ENCODE peak calls at places on chromosome 19, in five cellular contexts. V is heart right ventricle; M is iris pigment epithelial cell; O is effector CD4-positive, alpha-beta T cell; X is A172. I is an unnamed sample.

GRCh38 chr19:38741670-38742069 is 2.6 kb downstream of the CAPN12 start:
- DNase-seq in V (no peak), M (no peak), O (no peak), X (no peak), I (no peak)

GRCh38 chr19:39752795-39753194 is 15.0 kb upstream of the CLC start:
- DNase-seq in V (no peak), M (no peak), O (no peak), X (no peak), I (no peak)

GRCh38 chr19:16627928-16628182 is 149 bp downstream of the MED26 start:
- DNase-seq in V (peak; percentile 32), M (no peak), O (no peak), X (no peak), I (no peak)

GRCh38 chr19:18058208-18059009 is 28.3 kb downstream of the IL12RB1 start:
- DNase-seq in V (peak; percentile 85), M (peak; percentile 66), O (peak; percentile 80), X (peak; percentile 55), I (peak; percentile 68)

GRCh38 chr19:55336101-55336500 is 3.6 kb upstream of the KMT5C start:
- DNase-seq in V (no peak), M (no peak), O (no peak), X (no peak), I (no peak)

GRCh38 chr19:17735410-17735809 is 15.9 kb upstream of the FCHO1 start:
- DNase-seq in V (no peak), M (no peak), O (no peak), X (no peak), I (no peak)

GRCh38 chr19:44718441-44719261 is 19.7 kb downstream of the CEACAM16 start:
- DNase-seq in V (peak; percentile 75), M (peak; percentile 14), O (no peak), X (peak; percentile 75), I (peak; percentile 29)

GRCh38 chr19:32339988-32340874 is 5.2 kb upstream of the ZNF507 start:
- DNase-seq in V (peak; percentile 68), M (peak; percentile 38), O (peak; percentile 29), X (peak; percentile 28), I (peak; percentile 40)

GRCh38 chr19:29215322-29215845 is 2.4 kb upstream of the UQCRFS1 start:
- DNase-seq in V (no peak), M (no peak), O (no peak), X (no peak), I (no peak)

GRCh38 chr19:7772752-7773291 is 9.8 kb downstream of the CLEC4M start:
- DNase-seq in V (no peak), M (peak; percentile 42), O (no peak), X (peak; percentile 68), I (no peak)

GRCh38 chr19:35908977-35909683 is 1.0 kb upstream of the TYROBP start:
- DNase-seq in V (peak; percentile 72), M (no peak), O (no peak), X (no peak), I (no peak)

GRCh38 chr19:40147693-40148347 is 43.4 kb upstream of the MAP3K10 start:
- DNase-seq in V (no peak), M (peak; percentile 81), O (no peak), X (peak; percentile 86), I (peak; percentile 28)

GRCh38 chr19:1248454-1249297 is at the start of gene MIDN:
- DNase-seq in V (peak; percentile 89), M (peak; percentile 93), O (peak; percentile 80), X (peak; percentile 87), I (peak; percentile 77)

GRCh38 chr19:489418-490196 is 6.7 kb upstream of the MADCAM1 start:
- DNase-seq in V (no peak), M (peak; percentile 30), O (no peak), X (no peak), I (no peak)

GRCh38 chr19:2382530-2383222 is 22.6 kb downstream of the TMPRSS9 start:
- DNase-seq in V (no peak), M (no peak), O (no peak), X (no peak), I (no peak)

GRCh38 chr19:772730-773436 is 22.0 kb downstream of the MISP start:
- DNase-seq in V (no peak), M (no peak), O (no peak), X (no peak), I (peak; percentile 70)

GRCh38 chr19:12156254-12157058 is at the start of gene ZNF625:
- DNase-seq in V (peak; percentile 88), M (peak; percentile 74), O (no peak), X (peak; percentile 87), I (no peak)

GRCh38 chr19:4138445-4138844 is 14.5 kb upstream of the MAP2K2 start:
- DNase-seq in V (no peak), M (no peak), O (no peak), X (no peak), I (no peak)

GRCh38 chr19:39001016-39001415 is 25.5 kb upstream of the FBXO17 start:
- DNase-seq in V (no peak), M (no peak), O (no peak), X (no peak), I (no peak)

GRCh38 chr19:51473009-51473707 is 5.2 kb upstream of the CEACAM18 start:
- DNase-seq in V (peak; percentile 50), M (peak; percentile 57), O (peak; percentile 79), X (peak; percentile 34), I (peak; percentile 43)

GRCh38 chr19:38193445-38193844 is 30.6 kb downstream of the DPF1 start:
- DNase-seq in V (no peak), M (no peak), O (no peak), X (no peak), I (no peak)

GRCh38 chr19:1307755-1308303 is 22.2 kb downstream of the EFNA2 start:
- DNase-seq in V (no peak), M (no peak), O (no peak), X (no peak), I (no peak)

GRCh38 chr19:5628919-5629481 is 6.1 kb downstream of the SAFB start:
- DNase-seq in V (no peak), M (no peak), O (no peak), X (no peak), I (no peak)

GRCh38 chr19:11735375-11735774 is 3.4 kb downstream of the ZNF823 start:
- DNase-seq in V (no peak), M (no peak), O (no peak), X (no peak), I (no peak)

GRCh38 chr19:39084732-39085080 is 538 bp downstream of the ACP7 start:
- DNase-seq in V (no peak), M (no peak), O (no peak), X (no peak), I (no peak)

GRCh38 chr19:57050863-57051262 is 68.9 kb upstream of the USP29 start:
- DNase-seq in V (no peak), M (no peak), O (no peak), X (no peak), I (no peak)

GRCh38 chr19:51136891-51137551 is 5.1 kb upstream of the SIGLEC7 start:
- DNase-seq in V (no peak), M (no peak), O (no peak), X (no peak), I (no peak)

GRCh38 chr19:19230999-19231398 is 19.2 kb downstream of the NCAN start:
- DNase-seq in V (no peak), M (no peak), O (no peak), X (no peak), I (no peak)

GRCh38 chr19:5693195-5694166 is 3.4 kb downstream of the RPL36 start:
- DNase-seq in V (peak; percentile 21), M (no peak), O (no peak), X (no peak), I (no peak)

GRCh38 chr19:44113784-44114390 is 688 bp downstream of the ZNF225 start:
- DNase-seq in V (no peak), M (no peak), O (no peak), X (peak; percentile 11), I (no peak)